ENCODE peak calls at places on chromosome 21, in nine cellular contexts. J, Q, G, H, M, O, Z, W and N are unnamed samples.

GRCh38 chr21:45872902-45873301 is 108.7 kb upstream of the COL6A1 start:
- DNase-seq in J (no peak), Q (no peak), G (no peak), H (no peak), M (no peak), O (no peak), Z (no peak), W (no peak), N (no peak)

GRCh38 chr21:43318841-43319781 is 107.8 kb downstream of the SIK1 start:
- DNase-seq in J (peak; percentile 16), Q (no peak), G (no peak), H (no peak), M (no peak), O (no peak), Z (no peak), W (no peak), N (no peak)

GRCh38 chr21:18832950-18833349 is 429.4 kb upstream of the TMPRSS15 start:
- DNase-seq in J (no peak), Q (no peak), G (no peak), H (no peak), M (no peak), O (no peak), Z (peak; percentile 47), W (no peak), N (no peak)

GRCh38 chr21:45996311-45997204 is 15.0 kb downstream of the COL6A1 start:
- DNase-seq in J (no peak), Q (peak; percentile 15), G (no peak), H (peak; percentile 45), M (no peak), O (peak; percentile 30), Z (no peak), W (no peak), N (no peak)

GRCh38 chr21:46454142-46454541 is 4.5 kb upstream of the DIP2A start:
- DNase-seq in J (no peak), Q (no peak), G (no peak), H (no peak), M (no peak), O (no peak), Z (no peak), W (no peak), N (no peak)

GRCh38 chr21:15063821-15064575 is 802 bp downstream of the NRIP1 start:
- DNase-seq in J (no peak), Q (peak; percentile 42), G (peak; percentile 22), H (no peak), M (no peak), O (peak; percentile 33), Z (no peak), W (no peak), N (peak; percentile 75)

GRCh38 chr21:46500224-46500861 is 41.7 kb downstream of the DIP2A start:
- DNase-seq in J (no peak), Q (no peak), G (no peak), H (no peak), M (no peak), O (no peak), Z (no peak), W (no peak), N (no peak)

GRCh38 chr21:45994086-45994661 is 12.6 kb downstream of the COL6A1 start:
- DNase-seq in J (no peak), Q (peak; percentile 14), G (peak; percentile 23), H (no peak), M (no peak), O (peak; percentile 16), Z (no peak), W (no peak), N (no peak)

GRCh38 chr21:43276811-43277210 is 108.0 kb downstream of the CRYAA start:
- DNase-seq in J (no peak), Q (no peak), G (no peak), H (no peak), M (no peak), O (no peak), Z (no peak), W (no peak), N (peak; percentile 73)

GRCh38 chr21:14382486-14382834 is 486 bp downstream of the HSPA13 start:
- DNase-seq in J (no peak), Q (peak; percentile 43), G (no peak), H (no peak), M (peak; percentile 36), O (peak; percentile 66), Z (peak; percentile 23), W (no peak), N (peak; percentile 63)

GRCh38 chr21:25639922-25640670 is 1.0 kb downstream of the JAM2 start:
- DNase-seq in J (no peak), Q (peak; percentile 22), G (peak; percentile 21), H (peak; percentile 51), M (peak; percentile 20), O (no peak), Z (peak; percentile 48), W (no peak), N (peak; percentile 70)

GRCh38 chr21:35268261-35268660 is 219.2 kb upstream of the RUNX1 start:
- DNase-seq in J (no peak), Q (no peak), G (no peak), H (no peak), M (no peak), O (no peak), Z (no peak), W (no peak), N (no peak)

GRCh38 chr21:33069994-33070811 is at the start of gene OLIG1:
- DNase-seq in J (no peak), Q (peak; percentile 22), G (no peak), H (no peak), M (peak; percentile 76), O (no peak), Z (peak; percentile 51), W (no peak), N (peak; percentile 98)

GRCh38 chr21:22855581-22855980 is 1857.4 kb downstream of the NCAM2 start:
- DNase-seq in J (no peak), Q (no peak), G (no peak), H (no peak), M (no peak), O (no peak), Z (no peak), W (no peak), N (no peak)

GRCh38 chr21:46626536-46627302 is 8.8 kb upstream of the PRMT2 start:
- DNase-seq in J (no peak), Q (no peak), G (no peak), H (no peak), M (no peak), O (peak; percentile 65), Z (no peak), W (no peak), N (no peak)

GRCh38 chr21:40053007-40053406 is 185.8 kb downstream of the PCP4 start:
- DNase-seq in J (no peak), Q (no peak), G (peak; percentile 26), H (no peak), M (no peak), O (no peak), Z (no peak), W (no peak), N (no peak)

GRCh38 chr21:30227633-30228404 is 11.9 kb upstream of the CLDN8 start:
- DNase-seq in J (peak; percentile 2), Q (peak; percentile 56), G (no peak), H (no peak), M (no peak), O (no peak), Z (no peak), W (no peak), N (no peak)

GRCh38 chr21:46057710-46058241 is 40.1 kb upstream of the COL6A2 start:
- DNase-seq in J (no peak), Q (no peak), G (no peak), H (no peak), M (no peak), O (no peak), Z (no peak), W (no peak), N (peak; percentile 50)

GRCh38 chr21:46168659-46169386 is 13.4 kb upstream of the FTCD start:
- DNase-seq in J (no peak), Q (peak; percentile 7), G (no peak), H (no peak), M (no peak), O (no peak), Z (no peak), W (no peak), N (no peak)

GRCh38 chr21:41641510-41641815 is 125.4 kb downstream of the RIPK4 start:
- DNase-seq in J (no peak), Q (no peak), G (no peak), H (no peak), M (no peak), O (no peak), Z (no peak), W (no peak), N (no peak)
- H3K4me3 ChIP-seq in J (no peak overlapping the region), Q (no peak overlapping the region), G (no peak overlapping the region), H (no peak overlapping the region), M (no peak overlapping the region), O (no peak overlapping the region), Z (no peak overlapping the region), W (no peak overlapping the region), N (no peak overlapping the region)

GRCh38 chr21:36323032-36323431 is 3.0 kb downstream of the MORC3 start:
- DNase-seq in J (no peak), Q (no peak), G (no peak), H (no peak), M (no peak), O (no peak), Z (no peak), W (no peak), N (no peak)
- H3K4me3 ChIP-seq in J (no peak overlapping the region), Q (no peak overlapping the region), G (no peak overlapping the region), H (no peak overlapping the region), M (no peak overlapping the region), O (no peak overlapping the region), Z (no peak overlapping the region), W (no peak overlapping the region), N (no peak overlapping the region)

GRCh38 chr21:34076835-34077234 is 3.5 kb downstream of the MRPS6 start:
- DNase-seq in J (no peak), Q (no peak), G (no peak), H (no peak), M (no peak), O (no peak), Z (no peak), W (no peak), N (no peak)

GRCh38 chr21:34075099-34075425 is 1.7 kb downstream of the MRPS6 start:
- DNase-seq in J (no peak), Q (no peak), G (no peak), H (no peak), M (no peak), O (no peak), Z (no peak), W (no peak), N (no peak)

GRCh38 chr21:34074283-34075098 is 1.1 kb downstream of the MRPS6 start:
- DNase-seq in J (no peak), Q (peak; percentile 42), G (no peak), H (no peak), M (no peak), O (no peak), Z (peak; percentile 43), W (no peak), N (peak; percentile 47)

GRCh38 chr21:34073749-34074282 is 438 bp downstream of the MRPS6 start:
- DNase-seq in J (no peak), Q (peak; percentile 37), G (no peak), H (no peak), M (no peak), O (no peak), Z (no peak), W (no peak), N (peak; percentile 76)

GRCh38 chr21:34075760-34076159 is 2.4 kb downstream of the MRPS6 start:
- DNase-seq in J (no peak), Q (no peak), G (no peak), H (no peak), M (no peak), O (no peak), Z (no peak), W (no peak), N (no peak)
- H3K4me3 ChIP-seq in J (peak overlapping the region; percentile 33), Q (peak overlapping the region; percentile 59), G (peak overlapping the region; percentile 62), H (no peak overlapping the region), M (peak overlapping the region; percentile 4), O (no peak overlapping the region), Z (peak overlapping the region; percentile 56), W (no peak overlapping the region), N (no peak overlapping the region)

GRCh38 chr21:16309250-16309971 is 579.6 kb downstream of the USP25 start:
- DNase-seq in J (no peak), Q (no peak), G (no peak), H (no peak), M (no peak), O (no peak), Z (peak; percentile 74), W (no peak), N (no peak)
- H3K4me3 ChIP-seq in J (no peak overlapping the region), Q (no peak overlapping the region), G (peak overlapping the region; percentile 6), H (no peak overlapping the region), M (no peak overlapping the region), O (no peak overlapping the region), Z (no peak overlapping the region), W (no peak overlapping the region), N (no peak overlapping the region)